ENCODE peak calls at places on chromosomes 4 and X, in five cellular contexts. One of them, this sample, is unnamed.

GRCh38 chr4:15956179-15956850 is 6.7 kb downstream of the FGFBP2 start:
- DNase-seq in progenitor cell of endocrine pancreas: peak
- DNase-seq in Calu3: peak
- DNase-seq in HFF-Myc: peak
- DNase-seq in mucosa of descending colon: peak
- DNase-seq in this sample: peak

GRCh38 chr4:154529737-154530136 is 20.5 kb downstream of the PLRG1 start:
- DNase-seq in mucosa of descending colon: no peak
- DNase-seq in Calu3: no peak
- DNase-seq in HFF-Myc: no peak
- DNase-seq in progenitor cell of endocrine pancreas: no peak
- DNase-seq in this sample: no peak

GRCh38 chr4:26568446-26568994 is 15.4 kb upstream of the TBC1D19 start:
- DNase-seq in mucosa of descending colon: no peak
- DNase-seq in progenitor cell of endocrine pancreas: no peak
- DNase-seq in Calu3: no peak
- DNase-seq in HFF-Myc: peak
- DNase-seq in this sample: no peak

GRCh38 chr4:184826315-184827266 is 823 bp upstream of the ACSL1 start:
- DNase-seq in mucosa of descending colon: peak
- DNase-seq in HFF-Myc: no peak
- DNase-seq in Calu3: no peak
- DNase-seq in progenitor cell of endocrine pancreas: no peak
- DNase-seq in this sample: no peak

GRCh38 chrX:1059576-1060561 is 152.6 kb downstream of the CRLF2 start:
- DNase-seq in progenitor cell of endocrine pancreas: no peak
- DNase-seq in mucosa of descending colon: no peak
- DNase-seq in HFF-Myc: no peak
- DNase-seq in Calu3: no peak
- DNase-seq in this sample: no peak

GRCh38 chr4:86959588-86960500 is 25.0 kb downstream of the AFF1 start:
- DNase-seq in mucosa of descending colon: no peak
- DNase-seq in progenitor cell of endocrine pancreas: no peak
- DNase-seq in HFF-Myc: no peak
- DNase-seq in Calu3: no peak
- DNase-seq in this sample: no peak

GRCh38 chr4:83093060-83093640 is 21.4 kb downstream of the PLAC8 start:
- DNase-seq in HFF-Myc: no peak
- DNase-seq in mucosa of descending colon: no peak
- DNase-seq in Calu3: no peak
- DNase-seq in progenitor cell of endocrine pancreas: no peak
- DNase-seq in this sample: no peak

GRCh38 chr4:95417531-95417930 is 131.2 kb downstream of the UNC5C start:
- DNase-seq in progenitor cell of endocrine pancreas: no peak
- DNase-seq in Calu3: no peak
- DNase-seq in mucosa of descending colon: no peak
- DNase-seq in HFF-Myc: no peak
- DNase-seq in this sample: no peak

GRCh38 chrX:148784859-148785655 is 284.6 kb downstream of the AFF2 start:
- DNase-seq in mucosa of descending colon: no peak
- DNase-seq in progenitor cell of endocrine pancreas: no peak
- DNase-seq in Calu3: no peak
- DNase-seq in HFF-Myc: no peak
- DNase-seq in this sample: no peak

GRCh38 chrX:44308869-44309268 is 34.6 kb downstream of the EFHC2 start:
- DNase-seq in mucosa of descending colon: no peak
- DNase-seq in Calu3: no peak
- DNase-seq in HFF-Myc: no peak
- DNase-seq in progenitor cell of endocrine pancreas: no peak
- DNase-seq in this sample: no peak

GRCh38 chr4:134024251-134024650 is 177.3 kb downstream of the PABPC4L start:
- DNase-seq in progenitor cell of endocrine pancreas: no peak
- DNase-seq in HFF-Myc: no peak
- DNase-seq in mucosa of descending colon: no peak
- DNase-seq in Calu3: peak
- DNase-seq in this sample: no peak

GRCh38 chrX:47706575-47706974 is 47.6 kb upstream of the UXT start:
- DNase-seq in progenitor cell of endocrine pancreas: no peak
- DNase-seq in Calu3: no peak
- DNase-seq in mucosa of descending colon: no peak
- DNase-seq in HFF-Myc: no peak
- DNase-seq in this sample: no peak

GRCh38 chr4:14880805-14881204 is 121.5 kb upstream of the CPEB2 start:
- DNase-seq in HFF-Myc: no peak
- DNase-seq in progenitor cell of endocrine pancreas: no peak
- DNase-seq in Calu3: no peak
- DNase-seq in mucosa of descending colon: no peak
- DNase-seq in this sample: no peak

GRCh38 chr4:148302416-148302815 is 139.8 kb downstream of the NR3C2 start:
- DNase-seq in progenitor cell of endocrine pancreas: no peak
- DNase-seq in Calu3: no peak
- DNase-seq in mucosa of descending colon: no peak
- DNase-seq in HFF-Myc: no peak
- DNase-seq in this sample: no peak

GRCh38 chrX:132217203-132218073 is 1.8 kb downstream of the RAP2C start:
- DNase-seq in progenitor cell of endocrine pancreas: peak
- DNase-seq in HFF-Myc: no peak
- DNase-seq in Calu3: peak
- DNase-seq in mucosa of descending colon: peak
- DNase-seq in this sample: no peak

GRCh38 chr4:153831236-153831635 is 42.4 kb upstream of the SFRP2 start:
- DNase-seq in Calu3: no peak
- DNase-seq in progenitor cell of endocrine pancreas: no peak
- DNase-seq in mucosa of descending colon: no peak
- DNase-seq in HFF-Myc: no peak
- DNase-seq in this sample: no peak

GRCh38 chr4:102610007-102610406 is 108.8 kb downstream of the NFKB1 start:
- DNase-seq in progenitor cell of endocrine pancreas: no peak
- DNase-seq in mucosa of descending colon: no peak
- DNase-seq in Calu3: no peak
- DNase-seq in HFF-Myc: no peak
- DNase-seq in this sample: no peak

GRCh38 chr4:57113870-57114269 is 3.7 kb upstream of the IGFBP7 start:
- DNase-seq in mucosa of descending colon: no peak
- DNase-seq in Calu3: no peak
- DNase-seq in progenitor cell of endocrine pancreas: no peak
- DNase-seq in HFF-Myc: no peak
- DNase-seq in this sample: no peak

GRCh38 chr4:57109530-57109846 is 697 bp downstream of the IGFBP7 start:
- DNase-seq in HFF-Myc: no peak
- DNase-seq in progenitor cell of endocrine pancreas: no peak
- DNase-seq in Calu3: no peak
- DNase-seq in mucosa of descending colon: no peak
- DNase-seq in this sample: no peak

GRCh38 chr4:57110635-57111546 is 706 bp upstream of the IGFBP7 start:
- DNase-seq in HFF-Myc: no peak
- DNase-seq in Calu3: no peak
- DNase-seq in progenitor cell of endocrine pancreas: no peak
- DNase-seq in mucosa of descending colon: no peak
- DNase-seq in this sample: no peak

GRCh38 chr4:57114973-57115372 is 4.8 kb upstream of the IGFBP7 start:
- DNase-seq in mucosa of descending colon: no peak
- DNase-seq in progenitor cell of endocrine pancreas: no peak
- DNase-seq in Calu3: no peak
- DNase-seq in HFF-Myc: no peak
- DNase-seq in this sample: no peak

DNA sequence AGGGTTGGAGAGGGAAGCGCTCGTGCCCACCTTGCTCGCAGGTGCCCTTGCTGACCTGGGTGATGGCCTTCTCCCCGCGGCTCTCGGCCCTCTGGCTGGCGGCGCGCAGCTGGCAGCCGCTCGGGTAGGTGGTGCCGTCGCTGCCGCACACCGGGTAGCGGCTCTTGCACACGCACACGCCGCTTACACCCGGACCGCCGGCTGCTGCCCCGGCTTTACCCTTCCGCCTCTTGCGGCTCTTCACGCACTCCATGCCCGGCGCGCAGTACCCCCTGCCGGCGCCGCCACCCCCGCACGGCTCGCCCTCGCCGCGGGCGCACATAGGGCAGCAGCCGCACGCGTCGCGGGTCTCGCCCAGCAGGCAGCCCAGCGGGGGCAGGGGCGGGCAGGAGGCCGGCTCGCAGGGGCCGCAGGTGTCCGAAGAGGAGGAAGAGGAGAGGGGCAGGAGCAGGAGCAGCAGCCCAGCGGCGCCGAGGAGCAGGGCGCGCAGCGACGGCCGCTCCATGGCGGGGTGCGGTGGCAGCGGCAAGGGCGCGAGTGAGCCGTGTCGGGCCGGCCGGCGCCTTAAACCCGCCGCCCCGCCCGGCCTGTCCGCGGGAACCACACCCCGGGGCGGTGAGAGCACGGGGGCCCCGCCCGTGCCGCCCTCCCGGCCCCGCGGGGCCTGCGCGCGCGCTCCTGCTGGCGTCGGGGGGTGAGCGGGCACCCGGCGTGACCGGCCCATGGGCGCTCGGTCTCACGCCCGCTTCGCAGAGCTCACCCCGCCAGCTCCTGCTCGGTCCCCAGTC is at the start of gene IGFBP7:
- DNase-seq in progenitor cell of endocrine pancreas: peak
- DNase-seq in mucosa of descending colon: peak
- DNase-seq in Calu3: peak
- DNase-seq in HFF-Myc: no peak
- DNase-seq in this sample: no peak
- TF ChIP-seq CTCF in progenitor cell of endocrine pancreas: peak
- TF ChIP-seq CTCF in mucosa of descending colon: no peak
- TF ChIP-seq CTCF in Calu3: no peak
- TF ChIP-seq CTCF in HFF-Myc: no peak
- TF ChIP-seq CTCF in this sample: no peak

GRCh38 chrX:12563121-12563520 is 228.1 kb upstream of the PRPS2 start:
- DNase-seq in progenitor cell of endocrine pancreas: no peak
- DNase-seq in mucosa of descending colon: no peak
- DNase-seq in Calu3: no peak
- DNase-seq in HFF-Myc: no peak
- DNase-seq in this sample: no peak

GRCh38 chrX:12570859-12571501 is 220.2 kb upstream of the PRPS2 start:
- DNase-seq in HFF-Myc: no peak
- DNase-seq in mucosa of descending colon: no peak
- DNase-seq in progenitor cell of endocrine pancreas: no peak
- DNase-seq in Calu3: no peak
- DNase-seq in this sample: no peak

GRCh38 chrX:12564221-12564620 is 227.0 kb upstream of the PRPS2 start:
- DNase-seq in progenitor cell of endocrine pancreas: no peak
- DNase-seq in HFF-Myc: no peak
- DNase-seq in Calu3: no peak
- DNase-seq in mucosa of descending colon: no peak
- DNase-seq in this sample: no peak

GRCh38 chrX:12567857-12568256 is 223.4 kb upstream of the PRPS2 start:
- DNase-seq in progenitor cell of endocrine pancreas: no peak
- DNase-seq in Calu3: peak
- DNase-seq in mucosa of descending colon: no peak
- DNase-seq in HFF-Myc: no peak
- DNase-seq in this sample: no peak
- TF ChIP-seq CTCF in progenitor cell of endocrine pancreas: peak
- TF ChIP-seq CTCF in Calu3: peak
- TF ChIP-seq CTCF in mucosa of descending colon: no peak
- TF ChIP-seq CTCF in HFF-Myc: peak
- TF ChIP-seq CTCF in this sample: no peak

GRCh38 chr4:72909461-72909860 is 160.1 kb downstream of the COX18 start:
- DNase-seq in Calu3: peak
- DNase-seq in mucosa of descending colon: no peak
- DNase-seq in progenitor cell of endocrine pancreas: no peak
- DNase-seq in HFF-Myc: no peak
- DNase-seq in this sample: no peak
- TF ChIP-seq CTCF in Calu3: no peak
- TF ChIP-seq CTCF in mucosa of descending colon: no peak
- TF ChIP-seq CTCF in progenitor cell of endocrine pancreas: peak
- TF ChIP-seq CTCF in HFF-Myc: no peak
- TF ChIP-seq CTCF in this sample: no peak

DNA sequence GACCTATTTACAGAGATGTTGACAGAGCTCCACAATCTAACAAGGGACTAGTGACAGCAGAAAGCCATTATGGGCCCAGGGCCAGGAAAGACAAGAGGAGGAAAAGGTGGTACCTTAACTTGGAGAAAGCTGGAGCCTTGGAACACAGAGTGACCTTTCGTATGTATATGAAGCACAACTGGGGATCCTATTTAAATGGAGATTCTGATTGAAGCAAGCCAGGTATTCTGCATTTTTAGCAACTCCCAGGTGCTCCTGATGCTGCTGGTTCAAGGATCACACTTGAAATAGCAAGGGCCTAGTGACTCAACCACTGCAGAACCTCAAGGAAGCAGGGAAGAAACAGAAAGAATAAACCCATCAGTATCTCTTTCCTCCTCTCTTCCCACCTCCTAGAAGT is 99.4 kb downstream of the TMEM47 start:
- DNase-seq in progenitor cell of endocrine pancreas: no peak
- DNase-seq in Calu3: no peak
- DNase-seq in HFF-Myc: no peak
- DNase-seq in mucosa of descending colon: no peak
- DNase-seq in this sample: no peak
- TF ChIP-seq CTCF in progenitor cell of endocrine pancreas: no peak
- TF ChIP-seq CTCF in Calu3: no peak
- TF ChIP-seq CTCF in HFF-Myc: no peak
- TF ChIP-seq CTCF in mucosa of descending colon: no peak
- TF ChIP-seq CTCF in this sample: no peak

This sample was measured in omental fat pad.